ENCODE peak calls at places on chromosomes 13 and 19, in four cellular contexts. C, L, Y and B are unnamed samples. For H3K27me3, the result is how much of the 10 kb centered on the place peaks cover.

GRCh38 chr13:81017525-81018152 is 676.7 kb upstream of the SPRY2 start:
- DNase-seq in C (no peak), L (no peak), Y (peak), B (no peak)

GRCh38 chr19:2253106-2254051 is 2.8 kb downstream of the JSRP1 start:
- DNase-seq in C (no peak), L (no peak), Y (no peak), B (no peak)

GRCh38 chr13:76289558-76289957 is 596.6 kb downstream of the KCTD12 start:
- DNase-seq in C (no peak), L (no peak), Y (no peak), B (no peak)

GRCh38 chr19:55209430-55210119 is at the start of gene PTPRH:
- DNase-seq in C (peak), L (peak), Y (no peak), B (no peak)

GRCh38 chr13:81078048-81078447 is 737.1 kb upstream of the SPRY2 start:
- DNase-seq in C (no peak), L (no peak), Y (no peak), B (no peak)

GRCh38 chr13:27921421-27921960 is 1.7 kb downstream of the PDX1 start:
- DNase-seq in C (no peak), L (no peak), Y (no peak), B (no peak)

GRCh38 chr19:801030-801860 is 4.0 kb downstream of the PTBP1 start:
- DNase-seq in C (peak), L (peak), Y (no peak), B (peak)

GRCh38 chr13:83515267-83515666 is 367.0 kb downstream of the SLITRK1 start:
- DNase-seq in C (no peak), L (no peak), Y (no peak), B (no peak)

GRCh38 chr19:58569943-58570670 is 3.0 kb downstream of the MZF1 start:
- DNase-seq in C (no peak), L (peak), Y (no peak), B (peak)

GRCh38 chr19:53130506-53130905 is 2.2 kb downstream of the ZNF415 start:
- DNase-seq in C (no peak), L (peak), Y (no peak), B (no peak)

GRCh38 chr19:31519216-31519615 is 170.0 kb upstream of the TSHZ3 start:
- DNase-seq in C (no peak), L (no peak), Y (no peak), B (no peak)

GRCh38 chr13:110305949-110306339 is 1.0 kb downstream of the COL4A1 start:
- DNase-seq in C (no peak), L (no peak), Y (no peak), B (peak)

GRCh38 chr13:110306960-110307696 is at the start of the genes COL4A1 and COL4A2:
- DNase-seq in C (no peak), L (peak), Y (no peak), B (peak)

GRCh38 chr13:110305544-110305943 is 1.4 kb downstream of the COL4A1 start:
- DNase-seq in C (no peak), L (no peak), Y (no peak), B (no peak)

GRCh38 chr13:110307697-110308376 is 753 bp downstream of the COL4A2 start:
- DNase-seq in C (no peak), L (no peak), Y (no peak), B (peak)

GRCh38 chr13:110306340-110306959 is 507 bp downstream of the COL4A1 start:
- DNase-seq in C (no peak), L (no peak), Y (no peak), B (peak)
- H3K27me3 ChIP-seq in C (under half), L (under half), Y (under half), B (under half)

DNA sequence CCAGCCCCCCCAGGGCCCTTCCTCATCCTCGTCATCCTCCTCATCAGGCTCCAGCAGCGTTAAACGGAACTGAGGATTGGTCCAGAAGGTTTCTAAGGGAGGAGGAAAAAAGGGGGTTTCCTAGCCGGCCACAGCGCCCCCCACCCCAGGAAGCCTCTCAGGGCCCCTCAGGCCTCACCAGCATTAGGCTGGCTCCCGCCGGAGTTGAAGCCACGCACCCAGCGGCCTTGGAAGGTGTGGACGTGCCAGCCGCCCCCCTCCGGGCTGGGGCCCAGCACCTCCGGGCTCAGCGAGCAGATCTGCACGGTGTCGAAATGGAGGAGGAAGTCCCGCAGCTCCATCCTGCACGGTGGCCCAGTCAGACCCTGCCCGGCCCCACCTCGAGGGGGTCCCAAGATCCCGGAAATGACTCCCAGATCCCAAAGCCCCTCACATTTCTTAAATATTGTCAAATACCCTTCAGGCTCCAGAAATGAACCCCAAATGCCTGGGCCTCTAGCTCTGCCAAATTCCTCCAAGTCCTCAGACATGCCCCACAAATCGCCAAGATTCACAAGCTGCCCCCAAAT is 6.9 kb downstream of the CAPN12 start:
- DNase-seq in C (no peak), L (peak), Y (no peak), B (no peak)
- H3K4me3 ChIP-seq in C (peak), L (no peak), Y (peak), B (no peak)

DNA sequence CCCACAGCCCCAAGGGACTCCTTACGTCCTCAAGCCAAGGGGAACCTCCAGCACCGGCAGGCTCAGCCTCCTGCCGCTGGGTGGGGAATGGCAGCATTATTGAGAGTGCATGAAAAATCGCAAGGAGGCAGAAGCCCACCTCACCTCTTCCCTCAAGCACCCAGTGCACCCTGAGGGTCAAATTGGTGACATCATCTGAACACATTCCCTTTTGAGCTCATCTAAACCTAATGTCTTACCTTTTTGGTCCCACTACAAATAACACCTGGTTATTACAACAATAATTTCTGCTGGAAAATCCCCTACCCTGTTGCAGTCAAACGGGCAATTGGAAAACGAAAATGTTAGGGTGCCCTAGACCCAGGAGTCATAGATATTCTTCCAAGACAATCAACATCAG is 12.2 kb upstream of the POP4 start:
- DNase-seq in C (no peak), L (no peak), Y (no peak), B (no peak)
- H3K27me3 ChIP-seq in C (under half), L (under half), Y (under half), B (under half)

DNA sequence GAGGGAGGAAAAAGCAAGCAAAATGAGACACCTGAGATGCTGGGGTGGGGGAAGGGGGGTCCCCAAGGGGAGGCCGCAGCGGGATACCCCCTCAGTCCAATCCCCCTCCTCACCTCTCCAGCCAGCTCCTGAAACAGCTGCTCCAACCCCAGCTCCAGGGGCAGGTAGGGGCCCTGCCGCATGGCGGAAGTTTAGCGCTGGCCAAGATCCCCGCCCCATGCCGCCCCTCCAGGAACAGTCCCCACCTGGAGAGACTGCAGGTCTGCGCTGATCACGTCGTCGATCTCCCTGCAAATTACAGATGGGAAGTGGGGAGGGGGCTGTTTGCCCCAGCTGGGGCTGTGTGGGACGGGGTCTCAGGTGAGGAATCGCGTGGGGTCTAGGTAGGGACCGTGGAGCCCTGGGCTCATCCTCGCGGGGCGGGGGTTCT is 9.0 kb downstream of the CAPN12 start:
- DNase-seq in C (peak), L (peak), Y (peak), B (peak)
- H3K4me3 ChIP-seq in C (peak), L (no peak), Y (no peak), B (no peak)

DNA sequence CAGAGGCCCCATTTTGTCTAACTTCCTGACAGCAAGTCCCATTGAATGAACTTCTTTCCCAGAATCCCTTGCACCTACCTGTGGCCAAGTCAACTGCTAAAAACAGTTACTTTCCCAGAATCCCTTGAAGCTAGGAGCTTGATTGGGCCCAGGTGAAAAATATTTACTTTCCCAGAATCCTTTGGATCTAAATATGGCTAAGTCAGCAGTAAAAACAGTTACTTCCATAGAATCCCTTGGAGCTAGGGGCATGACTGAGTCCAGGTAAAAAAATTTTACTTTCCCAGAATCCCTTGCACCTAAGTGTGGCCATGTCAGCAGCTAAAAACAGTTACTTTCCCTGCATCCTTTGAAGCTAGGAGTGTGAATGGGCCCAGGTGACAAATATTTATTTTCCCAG is 13.2 kb upstream of the MEIS3 start:
- DNase-seq in C (no peak), L (no peak), Y (no peak), B (no peak)
- H3K27me3 ChIP-seq in C (under half), L (under half), Y (under half), B (under half)

GRCh38 chr13:97020194-97020593 is 25.9 kb upstream of the OXGR1 start:
- DNase-seq in C (no peak), L (no peak), Y (no peak), B (no peak)

GRCh38 chr13:97020689-97021240 is 26.5 kb upstream of the OXGR1 start:
- DNase-seq in C (no peak), L (no peak), Y (no peak), B (no peak)

GRCh38 chr13:97015661-97016350 is 21.5 kb upstream of the OXGR1 start:
- DNase-seq in C (no peak), L (no peak), Y (no peak), B (no peak)

GRCh38 chr13:97017322-97017721 is 23.0 kb upstream of the OXGR1 start:
- DNase-seq in C (no peak), L (no peak), Y (no peak), B (no peak)

DNA sequence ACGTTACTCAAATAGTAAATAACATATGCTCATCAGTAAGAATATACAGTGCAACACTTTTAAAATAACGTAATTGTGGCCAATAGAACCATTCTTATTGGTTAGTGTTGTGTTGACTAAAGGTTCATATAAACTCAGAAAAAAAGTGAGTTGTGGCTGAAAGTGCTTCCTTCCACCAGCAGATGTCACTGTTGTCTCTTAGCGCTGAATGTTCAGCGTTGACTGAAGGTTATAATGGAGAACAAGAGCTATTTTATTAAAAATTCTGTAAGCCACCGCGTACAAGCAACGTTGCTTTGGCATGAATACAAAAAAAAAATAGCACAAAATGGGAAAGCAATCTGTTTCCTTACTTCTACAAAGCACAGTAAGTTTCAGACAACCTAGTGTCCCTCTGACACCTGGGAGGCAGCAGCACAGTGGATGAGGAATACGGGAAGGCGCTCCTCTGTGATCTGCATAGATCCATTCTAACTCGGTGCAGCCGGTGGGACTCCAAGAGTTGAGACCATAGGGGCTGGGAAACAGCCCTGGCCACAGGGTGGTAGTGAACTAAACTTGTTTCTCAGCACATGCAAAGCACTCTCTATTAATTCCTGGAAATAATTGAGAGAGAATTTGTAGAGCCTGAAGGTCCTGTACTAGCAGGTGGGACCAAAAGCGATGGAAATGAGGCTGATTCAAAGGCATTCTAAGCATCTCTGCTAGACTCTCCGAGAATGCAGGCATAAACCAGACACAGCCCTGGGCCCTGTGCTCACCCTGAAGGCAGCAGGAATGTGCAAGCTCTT is 23.9 kb upstream of the OXGR1 start:
- DNase-seq in C (no peak), L (peak), Y (peak), B (no peak)
- H3K4me3 ChIP-seq in C (no peak), L (no peak), Y (no peak), B (no peak)

GRCh38 chr19:15891434-15891833 is 6.4 kb downstream of the CYP4F2 start:
- DNase-seq in C (no peak), L (no peak), Y (no peak), B (no peak)
- H3K27me3 ChIP-seq in C (under half), L (under half), Y (under half), B (under half)

DNA sequence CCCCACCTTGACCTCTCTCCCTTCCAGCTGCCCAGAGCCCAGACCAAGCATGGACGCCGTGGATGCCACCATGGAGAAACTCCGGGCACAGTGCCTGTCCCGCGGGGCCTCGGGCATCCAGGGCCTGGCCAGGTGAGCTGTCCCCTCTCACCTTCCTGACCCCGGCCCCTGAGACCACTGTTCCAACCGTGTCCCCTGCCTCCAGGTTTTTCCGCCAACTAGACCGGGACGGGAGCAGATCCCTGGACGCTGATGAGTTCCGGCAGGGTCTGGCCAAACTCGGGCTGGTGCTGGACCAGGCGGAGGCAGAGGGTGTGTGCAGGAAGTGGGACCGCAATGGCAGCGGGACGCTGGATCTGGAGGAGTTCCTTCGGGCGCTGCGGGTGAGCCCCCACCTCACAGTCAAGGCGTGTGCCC is 312 bp downstream of the CAPS start:
- DNase-seq in C (peak), L (no peak), Y (no peak), B (no peak)
- H3K4me3 ChIP-seq in C (peak), L (no peak), Y (no peak), B (no peak)